ENCODE peak calls at places on chromosomes 4 and X, in seven cellular contexts. A is heart left ventricle; V is CD8-positive, alpha-beta memory T cell; J is upper lobe of left lung; L is pancreas; H is dorsolateral prefrontal cortex; Q is right cardiac atrium. B is an unnamed sample.

GRCh38 chr4:127311371-127311770 is 321.4 kb upstream of the INTU start:
- DNase-seq in Q (no peak), V (no peak), H (no peak), L (no peak), A (no peak), J (no peak), B (no peak)

GRCh38 chrX:45485682-45486081 is 285.0 kb upstream of the DIPK2B start:
- DNase-seq in A (no peak), Q (no peak), J (no peak), H (no peak), L (no peak), V (no peak), B (no peak)

GRCh38 chrX:140764401-140764919 is 54.9 kb downstream of the LINC00632 start:
- DNase-seq in A (peak; percentile 53), Q (peak; percentile 77), L (peak; percentile 47), V (no peak), H (no peak), J (peak; percentile 28), B (peak; percentile 86)

GRCh38 chr4:25844957-25845712 is 17.7 kb downstream of the SEL1L3 start:
- DNase-seq in V (no peak), L (no peak), J (no peak), Q (no peak), A (no peak), H (no peak), B (no peak)

GRCh38 chr4:96241819-96242218 is 401.9 kb downstream of the PDHA2 start:
- DNase-seq in H (no peak), Q (no peak), J (no peak), V (no peak), A (no peak), L (no peak), B (no peak)

GRCh38 chr4:116016201-116016600 is 902.8 kb upstream of the NDST4 start:
- DNase-seq in V (no peak), L (peak; percentile 54), H (no peak), Q (peak; percentile 42), J (no peak), A (peak; percentile 41), B (no peak)

GRCh38 chr4:113684534-113685091 is 76.9 kb downstream of the CAMK2D start:
- DNase-seq in A (peak; percentile 83), V (no peak), H (no peak), J (peak; percentile 30), L (peak; percentile 35), Q (peak; percentile 74), B (peak; percentile 70)

GRCh38 chr4:186845137-186845842 is 121.6 kb upstream of the FAT1 start:
- DNase-seq in H (no peak), Q (peak; percentile 41), A (no peak), J (no peak), L (no peak), V (no peak), B (no peak)

GRCh38 chrX:17413228-17413627 is 38.2 kb downstream of the NHS start:
- DNase-seq in Q (no peak), L (no peak), A (no peak), V (no peak), H (no peak), J (no peak), B (no peak)

GRCh38 chrX:150211988-150212387 is 151.1 kb upstream of the MAMLD1 start:
- DNase-seq in L (no peak), J (peak; percentile 2), Q (no peak), V (no peak), H (no peak), A (no peak), B (no peak)

GRCh38 chr4:48767055-48767454 is 13.0 kb downstream of the FRYL start:
- DNase-seq in V (no peak), H (no peak), L (no peak), J (no peak), Q (no peak), A (no peak), B (peak; percentile 57)

GRCh38 chrX:119505945-119506344 is 37.7 kb downstream of the SLC25A5 start:
- DNase-seq in V (no peak), A (no peak), J (no peak), L (no peak), Q (no peak), H (no peak), B (no peak)

GRCh38 chr4:81786770-81787169 is 315.1 kb upstream of the RASGEF1B start:
- DNase-seq in J (no peak), V (no peak), H (peak; percentile 43), A (no peak), L (no peak), Q (no peak), B (no peak)

GRCh38 chrX:105191878-105192277 is 28.6 kb downstream of the TEX13A start:
- DNase-seq in J (no peak), A (no peak), L (no peak), H (no peak), Q (no peak), V (no peak), B (peak; percentile 71)

GRCh38 chr4:183249854-183250253 is 70.2 kb downstream of the CLDN22 start:
- DNase-seq in Q (no peak), H (no peak), A (no peak), J (no peak), L (no peak), V (no peak), B (no peak)

GRCh38 chr4:156824451-156825060 is 147.0 kb downstream of the PDGFC start:
- DNase-seq in L (no peak), A (no peak), V (no peak), Q (no peak), J (no peak), H (no peak), B (no peak)

GRCh38 chr4:56619816-56620215 is 61.3 kb downstream of the HOPX start:
- DNase-seq in H (no peak), Q (no peak), A (no peak), J (no peak), L (no peak), V (no peak), B (no peak)

DNA sequence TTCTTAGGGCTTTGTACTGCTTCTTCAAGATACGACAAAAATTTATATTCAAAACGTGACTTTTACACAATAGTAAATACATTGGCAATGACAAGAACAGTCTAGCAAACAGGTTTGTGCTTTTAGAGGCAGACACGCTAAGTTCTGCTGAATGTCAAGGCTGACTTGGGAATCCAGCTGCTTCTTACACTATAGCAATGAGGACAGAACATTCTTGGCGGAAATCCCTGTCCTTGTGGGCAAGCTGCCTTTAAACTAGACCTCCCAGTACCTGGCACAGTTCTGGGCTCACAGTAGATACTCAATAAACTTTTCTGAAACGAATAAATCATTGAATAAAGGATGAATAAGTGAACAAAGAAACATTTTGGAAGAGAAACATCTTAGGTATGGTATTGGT is 148.2 kb downstream of the RASL11B start:
- DNase-seq in A (peak; percentile 54), J (no peak), Q (peak; percentile 84), L (peak; percentile 69), H (no peak), V (no peak), B (no peak)
- H3K27ac ChIP-seq in A (peak overlapping the region; percentile 35), J (no peak overlapping the region), Q (no peak overlapping the region), L (no peak overlapping the region), H (no peak overlapping the region), V (no peak overlapping the region), B (no peak overlapping the region)

GRCh38 chr4:7629855-7630254 is 195.1 kb upstream of the PSAPL1 start:
- DNase-seq in Q (no peak), H (no peak), A (no peak), L (no peak), J (no peak), V (no peak), B (no peak)

GRCh38 chr4:7630559-7631287 is 196.0 kb upstream of the PSAPL1 start:
- DNase-seq in H (peak; percentile 89), V (no peak), Q (peak; percentile 90), J (no peak), A (peak; percentile 87), L (no peak), B (no peak)

GRCh38 chr4:7632971-7633370 is 198.2 kb upstream of the PSAPL1 start:
- DNase-seq in L (no peak), H (no peak), Q (no peak), J (no peak), V (no peak), A (no peak), B (no peak)

GRCh38 chr4:7632341-7632740 is 197.6 kb upstream of the PSAPL1 start:
- DNase-seq in Q (no peak), L (no peak), H (no peak), A (peak; percentile 50), V (no peak), J (no peak), B (no peak)

DNA sequence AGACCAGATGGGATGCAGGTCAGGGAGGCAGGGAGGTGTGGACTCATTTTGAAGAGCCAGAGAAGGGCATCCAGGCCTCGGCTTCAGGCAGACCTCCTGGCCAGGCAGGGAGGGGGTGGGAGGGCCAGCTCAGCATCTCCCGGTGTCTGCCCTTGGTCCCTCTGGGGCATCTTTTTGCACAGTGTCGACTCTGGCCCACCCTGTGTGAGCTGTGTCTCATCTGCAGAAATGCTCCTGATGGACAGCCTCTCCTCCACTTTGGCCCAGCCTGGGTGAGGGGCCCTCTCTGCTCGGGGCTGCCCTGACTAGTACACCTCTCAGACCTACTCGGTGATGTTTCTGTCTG is 196.5 kb upstream of the PSAPL1 start:
- DNase-seq in V (no peak), Q (no peak), H (no peak), A (no peak), L (no peak), J (no peak), B (no peak)
- H3K27ac ChIP-seq in V (no peak overlapping the region), Q (no peak overlapping the region), H (no peak overlapping the region), A (no peak overlapping the region), L (no peak overlapping the region), J (no peak overlapping the region), B (no peak overlapping the region)

GRCh38 chr4:128388352-128388630 is 100.7 kb upstream of the PGRMC2 start:
- DNase-seq in J (no peak), A (no peak), L (no peak), Q (no peak), H (no peak), V (no peak), B (no peak)

GRCh38 chr4:128386761-128387599 is 99.4 kb upstream of the PGRMC2 start:
- DNase-seq in V (no peak), Q (peak; percentile 96), A (peak; percentile 94), J (peak; percentile 57), H (peak; percentile 89), L (peak; percentile 94), B (peak; percentile 68)

GRCh38 chr4:128393111-128393704 is 105.6 kb upstream of the PGRMC2 start:
- DNase-seq in H (no peak), J (no peak), Q (no peak), A (peak; percentile 37), V (no peak), L (no peak), B (no peak)

GRCh38 chr4:128387600-128388351 is 100.2 kb upstream of the PGRMC2 start:
- DNase-seq in J (no peak), A (no peak), L (no peak), H (no peak), V (no peak), Q (peak; percentile 39), B (no peak)

GRCh38 chr4:128390475-128390996 is 102.9 kb upstream of the PGRMC2 start:
- DNase-seq in J (no peak), Q (no peak), A (no peak), L (no peak), H (no peak), V (no peak), B (no peak)
- H3K27ac ChIP-seq in J (no peak overlapping the region), Q (no peak overlapping the region), A (no peak overlapping the region), L (no peak overlapping the region), H (no peak overlapping the region), V (no peak overlapping the region), B (no peak overlapping the region)

DNA sequence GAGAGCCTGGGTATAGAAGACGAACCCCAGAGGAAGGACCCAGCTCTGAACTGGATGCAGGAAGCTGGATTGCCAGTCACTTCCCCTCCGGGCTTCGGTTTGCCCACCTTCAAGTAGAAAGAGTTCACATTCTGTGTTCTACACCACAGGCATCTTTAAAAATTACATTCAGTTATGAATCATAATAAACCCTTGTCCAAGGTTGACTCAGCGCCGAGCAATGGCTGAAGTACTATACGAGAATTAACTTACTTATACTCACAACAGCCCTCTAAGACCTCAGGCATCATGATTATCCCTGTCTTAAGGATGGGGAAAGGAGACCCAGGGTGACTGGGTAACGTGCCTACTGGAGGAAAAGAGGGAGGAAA is 72.5 kb downstream of the EVC2 start:
- DNase-seq in L (no peak), Q (no peak), V (no peak), J (no peak), A (no peak), H (no peak), B (no peak)
- H3K27ac ChIP-seq in L (no peak overlapping the region), Q (no peak overlapping the region), V (no peak overlapping the region), J (no peak overlapping the region), A (no peak overlapping the region), H (no peak overlapping the region), B (no peak overlapping the region)